ENCODE peak calls at places on chromosomes 3 and 15, in five cellular contexts. One of them, this sample, is unnamed.

GRCh38 chr3:41632705-41633104 is 329.2 kb downstream of the ULK4 start:
- DNase-seq in K562: no peak
- DNase-seq in SK-N-SH: no peak
- DNase-seq in GM12878: no peak
- DNase-seq in HepG2: no peak
- DNase-seq in this sample: no peak

GRCh38 chr15:92082217-92082843 is 228.8 kb downstream of the SLCO3A1 start:
- DNase-seq in K562: peak; percentile 71
- DNase-seq in SK-N-SH: peak; percentile 71
- DNase-seq in GM12878: no peak
- DNase-seq in HepG2: peak; percentile 21
- DNase-seq in this sample: peak; percentile 73

GRCh38 chr3:11438636-11439035 is 166.4 kb downstream of the ATG7 start:
- DNase-seq in K562: no peak
- DNase-seq in SK-N-SH: no peak
- DNase-seq in GM12878: no peak
- DNase-seq in HepG2: no peak
- DNase-seq in this sample: peak; percentile 4

GRCh38 chr3:12476238-12476897 is 7.9 kb upstream of the TSEN2 start:
- DNase-seq in K562: no peak
- DNase-seq in SK-N-SH: no peak
- DNase-seq in GM12878: no peak
- DNase-seq in HepG2: no peak
- DNase-seq in this sample: peak; percentile 77

GRCh38 chr3:75171632-75172230 is 492.4 kb upstream of the FRG2C start:
- DNase-seq in K562: peak; percentile 0
- DNase-seq in SK-N-SH: no peak
- DNase-seq in GM12878: no peak
- DNase-seq in HepG2: no peak
- DNase-seq in this sample: peak; percentile 6

GRCh38 chr15:58453931-58454793 is 22.4 kb downstream of the LIPC start:
- DNase-seq in K562: peak; percentile 47
- DNase-seq in SK-N-SH: no peak
- DNase-seq in GM12878: no peak
- DNase-seq in HepG2: no peak
- DNase-seq in this sample: no peak

GRCh38 chr3:58321791-58322190 is 10.9 kb upstream of the PXK start:
- DNase-seq in K562: no peak
- DNase-seq in SK-N-SH: no peak
- DNase-seq in GM12878: no peak
- DNase-seq in HepG2: no peak
- DNase-seq in this sample: no peak

GRCh38 chr15:48677821-48678220 is 32.3 kb upstream of the FBN1 start:
- DNase-seq in K562: no peak
- DNase-seq in SK-N-SH: no peak
- DNase-seq in GM12878: no peak
- DNase-seq in HepG2: no peak
- DNase-seq in this sample: no peak

GRCh38 chr3:105347625-105348302 is 18.9 kb upstream of the ALCAM start:
- DNase-seq in K562: no peak
- DNase-seq in SK-N-SH: no peak
- DNase-seq in GM12878: no peak
- DNase-seq in HepG2: no peak
- DNase-seq in this sample: no peak

GRCh38 chr15:90915808-90916440 is 12.8 kb downstream of the MAN2A2 start:
- DNase-seq in K562: peak; percentile 90
- DNase-seq in SK-N-SH: no peak
- DNase-seq in GM12878: no peak
- DNase-seq in HepG2: no peak
- DNase-seq in this sample: peak; percentile 75

GRCh38 chr3:47464603-47465002 is 11.1 kb downstream of the SCAP start:
- DNase-seq in K562: no peak
- DNase-seq in SK-N-SH: no peak
- DNase-seq in GM12878: no peak
- DNase-seq in HepG2: no peak
- DNase-seq in this sample: no peak

GRCh38 chr3:184637705-184638104 is 74.2 kb downstream of the MAGEF1 start:
- DNase-seq in K562: no peak
- DNase-seq in SK-N-SH: no peak
- DNase-seq in GM12878: no peak
- DNase-seq in HepG2: no peak
- DNase-seq in this sample: no peak

GRCh38 chr3:40768536-40768935 is 243.8 kb downstream of the ZNF621 start:
- DNase-seq in K562: no peak
- DNase-seq in SK-N-SH: no peak
- DNase-seq in GM12878: no peak
- DNase-seq in HepG2: no peak
- DNase-seq in this sample: no peak

GRCh38 chr15:81758789-81759188 is 287.0 kb downstream of the MEX3B start:
- DNase-seq in K562: no peak
- DNase-seq in SK-N-SH: no peak
- DNase-seq in GM12878: no peak
- DNase-seq in HepG2: no peak
- DNase-seq in this sample: no peak

GRCh38 chr15:57025264-57025939 is 107.0 kb downstream of the TCF12 start:
- DNase-seq in K562: no peak
- DNase-seq in SK-N-SH: no peak
- DNase-seq in GM12878: no peak
- DNase-seq in HepG2: no peak
- DNase-seq in this sample: peak; percentile 78

GRCh38 chr3:123783050-123783724 is 100.9 kb downstream of the MYLK start:
- DNase-seq in K562: no peak
- DNase-seq in SK-N-SH: no peak
- DNase-seq in GM12878: no peak
- DNase-seq in HepG2: peak; percentile 72
- DNase-seq in this sample: peak; percentile 43

DNA sequence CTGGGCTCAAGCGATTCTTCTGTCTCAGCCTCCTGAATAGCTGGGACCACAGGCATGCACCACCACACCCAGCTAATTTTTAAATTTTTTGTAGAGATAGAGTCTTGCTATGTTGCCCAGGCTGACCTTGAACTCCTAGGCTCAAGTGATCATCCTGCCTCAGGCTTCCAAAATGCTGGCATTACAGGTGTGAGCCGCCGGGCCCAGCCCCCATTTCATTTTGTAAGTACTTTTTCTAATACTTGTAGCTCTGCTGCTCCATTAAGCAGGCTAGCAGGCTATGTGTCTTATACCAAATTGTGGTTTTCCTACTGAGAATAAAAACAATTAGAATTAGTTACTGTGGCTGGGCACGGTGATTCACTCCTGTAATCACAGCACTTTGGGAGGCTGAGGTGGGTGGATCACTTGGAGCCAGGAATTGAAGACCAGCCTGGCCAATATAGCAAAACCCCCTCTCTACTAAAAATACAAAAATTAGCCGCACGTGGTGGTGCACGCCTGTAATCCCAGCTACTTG is 22.4 kb downstream of the NIPA1 start:
- DNase-seq in K562: no peak
- DNase-seq in SK-N-SH: no peak
- DNase-seq in GM12878: no peak
- DNase-seq in HepG2: no peak
- DNase-seq in this sample: no peak
- TF ChIP-seq MXI1 in K562: no peak
- TF ChIP-seq MXI1 in SK-N-SH: no peak
- TF ChIP-seq MXI1 in GM12878: no peak
- TF ChIP-seq MXI1 in HepG2: no peak
- TF ChIP-seq MXI1 in this sample: no peak

DNA sequence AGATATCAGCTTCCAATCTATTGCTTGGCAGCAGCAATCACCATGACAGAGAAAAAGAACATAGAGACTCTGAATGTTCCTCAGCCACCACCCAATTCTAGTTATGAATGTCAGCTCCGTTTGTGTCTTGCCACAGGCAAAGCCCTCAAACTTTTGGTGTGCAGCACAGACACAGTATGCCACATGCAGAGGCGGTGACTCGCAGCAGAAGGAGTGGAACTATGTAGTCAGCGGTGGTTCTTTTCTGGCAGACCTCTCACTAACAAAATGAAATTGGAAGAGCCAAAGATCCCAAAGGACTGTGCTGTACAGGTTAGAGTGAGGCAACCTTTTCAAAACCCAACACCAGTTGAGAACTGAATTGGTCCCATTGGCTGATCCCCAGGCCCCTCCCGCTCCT is 220.9 kb downstream of the SLC9A9 start:
- DNase-seq in K562: no peak
- DNase-seq in SK-N-SH: no peak
- DNase-seq in GM12878: no peak
- DNase-seq in HepG2: no peak
- DNase-seq in this sample: peak; percentile 3
- TF ChIP-seq MXI1 in K562: no peak
- TF ChIP-seq MXI1 in SK-N-SH: no peak
- TF ChIP-seq MXI1 in GM12878: no peak
- TF ChIP-seq MXI1 in HepG2: no peak
- TF ChIP-seq MXI1 in this sample: no peak

DNA sequence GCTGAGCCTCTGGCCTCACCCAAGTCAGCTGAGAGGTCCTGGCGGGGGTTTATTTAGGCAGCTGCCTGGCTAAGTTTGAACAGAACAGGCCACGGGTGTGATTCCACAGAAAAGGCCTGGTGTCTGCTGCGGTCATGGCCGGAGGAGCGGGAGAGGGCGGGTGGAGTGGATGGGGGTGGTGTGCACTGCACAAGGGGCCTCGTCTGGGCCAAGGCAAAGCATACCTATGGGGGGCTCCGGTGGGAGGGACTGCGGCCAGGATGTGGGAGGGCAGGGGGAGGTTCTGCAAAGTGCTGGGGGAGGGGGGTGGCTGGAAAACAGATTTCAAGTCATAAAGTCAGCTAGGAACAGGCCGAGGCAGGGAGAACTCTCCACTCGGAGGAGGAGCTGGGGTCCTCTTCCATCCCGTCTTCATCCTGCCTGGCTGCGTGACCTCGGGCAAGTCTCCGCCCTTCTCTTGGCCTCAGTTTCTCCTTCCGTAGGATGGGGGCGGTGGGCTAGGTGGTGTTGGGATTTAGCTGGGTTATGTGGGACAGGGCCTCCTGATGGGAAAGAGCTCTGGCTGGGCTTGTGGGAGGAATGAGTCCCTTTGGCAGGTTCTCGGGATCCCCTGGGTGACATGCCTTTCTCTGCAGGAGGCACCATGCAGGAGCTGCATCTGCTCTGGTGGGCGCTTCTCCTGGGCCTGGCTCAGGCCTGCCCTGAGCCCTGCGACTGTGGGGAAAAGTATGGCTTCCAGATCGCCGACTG is 881 bp downstream of the ISLR start:
- DNase-seq in K562: no peak
- DNase-seq in SK-N-SH: peak; percentile 63
- DNase-seq in GM12878: no peak
- DNase-seq in HepG2: no peak
- DNase-seq in this sample: no peak
- TF ChIP-seq MXI1 in K562: no peak
- TF ChIP-seq MXI1 in SK-N-SH: no peak
- TF ChIP-seq MXI1 in GM12878: no peak
- TF ChIP-seq MXI1 in HepG2: no peak
- TF ChIP-seq MXI1 in this sample: no peak

GRCh38 chr15:79329186-79329611 is 18.3 kb downstream of the TMED3 start:
- DNase-seq in K562: peak; percentile 49
- DNase-seq in SK-N-SH: no peak
- DNase-seq in GM12878: no peak
- DNase-seq in HepG2: peak; percentile 37
- DNase-seq in this sample: peak; percentile 68
- TF ChIP-seq MXI1 in K562: no peak
- TF ChIP-seq MXI1 in SK-N-SH: no peak
- TF ChIP-seq MXI1 in GM12878: no peak
- TF ChIP-seq MXI1 in HepG2: no peak
- TF ChIP-seq MXI1 in this sample: no peak

DNA sequence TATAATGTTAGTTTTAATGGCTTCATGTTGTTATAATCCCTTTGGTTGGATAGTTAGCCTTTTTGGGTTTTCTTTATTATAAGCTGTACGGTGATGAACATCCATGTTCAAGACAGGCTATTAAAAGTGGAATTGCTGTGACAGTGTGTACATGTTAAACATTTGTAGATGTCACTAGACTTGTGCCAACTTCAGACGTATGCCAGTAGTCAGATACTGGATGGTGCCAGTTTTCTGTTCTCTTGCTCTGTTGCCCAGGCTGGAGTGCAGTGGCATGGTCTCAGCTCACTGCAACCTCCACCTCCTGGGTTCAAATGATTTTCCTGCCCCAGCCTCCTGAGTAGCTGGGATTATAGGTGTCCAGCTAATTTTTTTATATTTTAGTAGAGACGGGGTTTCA is 54.1 kb downstream of the MGA start:
- DNase-seq in K562: no peak
- DNase-seq in SK-N-SH: no peak
- DNase-seq in GM12878: no peak
- DNase-seq in HepG2: no peak
- DNase-seq in this sample: no peak
- TF ChIP-seq MXI1 in K562: no peak
- TF ChIP-seq MXI1 in SK-N-SH: no peak
- TF ChIP-seq MXI1 in GM12878: no peak
- TF ChIP-seq MXI1 in HepG2: no peak
- TF ChIP-seq MXI1 in this sample: no peak

GRCh38 chr3:61583890-61584289 is 22.5 kb downstream of the PTPRG start:
- DNase-seq in K562: no peak
- DNase-seq in SK-N-SH: no peak
- DNase-seq in GM12878: no peak
- DNase-seq in HepG2: no peak
- DNase-seq in this sample: no peak

GRCh38 chr3:61582846-61583245 is 21.5 kb downstream of the PTPRG start:
- DNase-seq in K562: no peak
- DNase-seq in SK-N-SH: no peak
- DNase-seq in GM12878: no peak
- DNase-seq in HepG2: no peak
- DNase-seq in this sample: no peak

GRCh38 chr3:61582287-61582686 is 20.9 kb downstream of the PTPRG start:
- DNase-seq in K562: no peak
- DNase-seq in SK-N-SH: no peak
- DNase-seq in GM12878: no peak
- DNase-seq in HepG2: no peak
- DNase-seq in this sample: no peak

GRCh38 chr3:61580982-61581654 is 19.7 kb downstream of the PTPRG start:
- DNase-seq in K562: no peak
- DNase-seq in SK-N-SH: no peak
- DNase-seq in GM12878: no peak
- DNase-seq in HepG2: no peak
- DNase-seq in this sample: no peak

DNA sequence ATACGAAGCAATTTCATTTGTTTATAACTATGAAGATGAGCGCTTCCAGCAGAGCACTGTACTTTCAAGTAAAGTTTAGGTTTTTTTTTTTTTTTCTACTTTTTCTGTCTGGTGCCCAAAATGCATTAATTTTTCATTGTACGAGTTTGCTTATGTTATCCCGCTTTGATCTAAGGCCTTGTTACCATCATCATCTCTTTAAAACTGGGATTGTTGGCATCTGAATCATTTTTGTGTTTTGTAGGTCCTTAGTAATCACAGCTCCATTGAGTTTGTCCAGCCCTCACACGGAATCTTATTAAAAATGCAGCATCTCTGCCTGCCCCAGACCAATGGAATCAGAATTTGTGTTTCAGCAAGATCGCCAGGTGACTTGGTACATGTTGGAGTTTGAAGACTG is 23.1 kb downstream of the PTPRG start:
- DNase-seq in K562: no peak
- DNase-seq in SK-N-SH: no peak
- DNase-seq in GM12878: no peak
- DNase-seq in HepG2: no peak
- DNase-seq in this sample: no peak
- TF ChIP-seq MXI1 in K562: no peak
- TF ChIP-seq MXI1 in SK-N-SH: no peak
- TF ChIP-seq MXI1 in GM12878: no peak
- TF ChIP-seq MXI1 in HepG2: no peak
- TF ChIP-seq MXI1 in this sample: no peak